ENCODE peak calls at places on chromosomes 5 and 9, in six cellular contexts. F is adrenal gland, D is progenitor cell of endocrine pancreas, J is prostate gland, P is neural crest cell, K is GM12864. Y is an unnamed sample.

GRCh38 chr5:77066823-77067442 is 20.2 kb downstream of the ZBED3 start:
- DNase-seq in J (no peak), K (no peak), F (no peak), D (no peak), P (no peak), Y (no peak)

GRCh38 chr5:16508730-16509531 is 43.3 kb upstream of the ZNF622 start:
- DNase-seq in P (no peak), F (no peak), D (no peak), J (peak), K (no peak), Y (no peak)

GRCh38 chr5:103098993-103099392 is 20.9 kb downstream of the GIN1 start:
- DNase-seq in J (no peak), P (no peak), F (no peak), K (no peak), D (no peak), Y (no peak)

GRCh38 chr5:154087260-154087659 is 48.5 kb downstream of the MFAP3 start:
- DNase-seq in P (no peak), F (no peak), J (no peak), D (no peak), K (no peak), Y (no peak)

GRCh38 chr5:79774171-79774854 is 84.7 kb downstream of the CMYA5 start:
- DNase-seq in D (peak), J (no peak), K (no peak), F (no peak), P (peak), Y (peak)

GRCh38 chr9:14322211-14323082 is 8.5 kb upstream of the NFIB start:
- DNase-seq in K (peak), P (peak), F (peak), J (peak), D (peak), Y (peak)

GRCh38 chr9:116288658-116289057 is 135.1 kb downstream of the PAPPA start:
- DNase-seq in K (no peak), D (no peak), P (no peak), F (no peak), J (no peak), Y (no peak)

GRCh38 chr9:81855538-81855937 is 72.7 kb upstream of the SPATA31D4 start:
- DNase-seq in K (no peak), D (no peak), P (no peak), J (no peak), F (no peak), Y (no peak)

GRCh38 chr9:5832093-5832542 is 799 bp downstream of the ERMP1 start:
- DNase-seq in D (no peak), F (no peak), K (peak), P (no peak), J (no peak), Y (peak)

GRCh38 chr5:147882586-147883313 is 4.2 kb downstream of the SCGB3A2 start:
- DNase-seq in J (no peak), D (no peak), F (no peak), P (no peak), K (no peak), Y (no peak)

GRCh38 chr5:79448336-79448735 is 65.6 kb downstream of the HOMER1 start:
- DNase-seq in K (no peak), J (no peak), P (no peak), D (no peak), F (no peak), Y (no peak)

GRCh38 chr5:111948517-111948916 is 191.5 kb upstream of the NREP start:
- DNase-seq in P (no peak), F (no peak), D (no peak), K (no peak), J (no peak), Y (no peak)

GRCh38 chr5:33936004-33936380 is 194 bp upstream of the RXFP3 start:
- DNase-seq in P (peak), J (peak), K (no peak), F (peak), D (peak), Y (peak)

GRCh38 chr5:140175367-140176027 is 509 bp downstream of the CYSTM1 start:
- DNase-seq in F (peak), J (peak), D (peak), P (peak), K (no peak), Y (peak)

GRCh38 chr9:134461436-134461982 is 135.3 kb downstream of the RXRA start:
- DNase-seq in F (no peak), D (no peak), K (no peak), J (no peak), P (no peak), Y (no peak)

GRCh38 chr9:7802666-7803065 is 3.1 kb upstream of the DMAC1 start:
- DNase-seq in P (no peak), D (no peak), K (no peak), F (no peak), J (no peak), Y (no peak)

GRCh38 chr5:171863928-171864327 is 78.3 kb downstream of the SMIM23 start:
- DNase-seq in J (no peak), D (no peak), F (no peak), K (no peak), P (no peak), Y (no peak)

GRCh38 chr5:64144429-64145215 is 21.0 kb upstream of the RNF180 start:
- DNase-seq in K (no peak), F (no peak), J (no peak), P (no peak), D (no peak), Y (no peak)

GRCh38 chr5:963673-964531 is 44.7 kb upstream of the NKD2 start:
- DNase-seq in P (no peak), D (no peak), J (no peak), K (no peak), F (no peak), Y (peak)

GRCh38 chr5:72908666-72909065 is 47.2 kb upstream of the FCHO2 start:
- DNase-seq in D (no peak), J (no peak), P (no peak), K (no peak), F (no peak), Y (no peak)

DNA sequence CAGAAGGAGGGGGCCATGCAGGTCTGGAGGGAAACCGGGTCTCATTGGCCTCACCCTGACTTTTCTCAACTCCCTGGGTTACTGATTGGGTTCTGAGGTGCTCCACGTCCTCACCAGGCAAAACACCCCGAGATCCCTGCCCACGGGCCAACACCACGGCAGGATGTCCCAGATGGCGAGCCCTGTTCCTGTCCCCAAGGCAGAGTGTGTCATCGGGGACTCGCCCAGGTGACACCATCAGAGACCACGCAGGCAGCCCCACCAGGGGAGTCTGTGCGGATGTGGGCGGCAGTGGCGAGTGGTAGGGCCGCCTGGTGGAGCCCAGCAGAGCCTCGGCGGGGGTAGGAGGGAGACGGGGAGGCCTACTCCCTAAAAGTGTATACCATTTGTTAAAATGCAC is 59.0 kb upstream of the UBAC1 start:
- DNase-seq in P (no peak), K (no peak), F (no peak), J (no peak), D (no peak), Y (no peak)
- TF ChIP-seq CTCF in P (no peak), K (no peak), F (no peak), J (no peak), D (no peak), Y (no peak)

GRCh38 chr9:129501771-129502324 is 119.1 kb downstream of the C9orf50 start:
- DNase-seq in D (no peak), K (no peak), P (no peak), J (no peak), F (no peak), Y (no peak)

GRCh38 chr9:129505270-129505881 is 115.5 kb downstream of the C9orf50 start:
- DNase-seq in K (no peak), J (no peak), D (no peak), F (no peak), P (no peak), Y (no peak)

GRCh38 chr9:129506041-129506440 is 114.9 kb downstream of the C9orf50 start:
- DNase-seq in P (no peak), J (no peak), D (no peak), K (no peak), F (no peak), Y (no peak)

GRCh38 chr9:129506892-129507291 is 114.0 kb downstream of the C9orf50 start:
- DNase-seq in J (no peak), P (no peak), K (no peak), D (no peak), F (no peak), Y (no peak)

GRCh38 chr9:129504404-129504803 is 116.5 kb downstream of the C9orf50 start:
- DNase-seq in P (no peak), D (no peak), K (no peak), F (no peak), J (no peak), Y (no peak)
- TF ChIP-seq CTCF in P (no peak), D (no peak), K (no peak), F (no peak), J (no peak), Y (no peak)

GRCh38 chr9:129145841-129146292 is 32.2 kb downstream of the IER5L start:
- DNase-seq in K (no peak), F (no peak), J (no peak), P (no peak), D (no peak), Y (no peak)
- TF ChIP-seq CTCF in K (no peak), F (no peak), J (no peak), P (no peak), D (no peak), Y (no peak)

DNA sequence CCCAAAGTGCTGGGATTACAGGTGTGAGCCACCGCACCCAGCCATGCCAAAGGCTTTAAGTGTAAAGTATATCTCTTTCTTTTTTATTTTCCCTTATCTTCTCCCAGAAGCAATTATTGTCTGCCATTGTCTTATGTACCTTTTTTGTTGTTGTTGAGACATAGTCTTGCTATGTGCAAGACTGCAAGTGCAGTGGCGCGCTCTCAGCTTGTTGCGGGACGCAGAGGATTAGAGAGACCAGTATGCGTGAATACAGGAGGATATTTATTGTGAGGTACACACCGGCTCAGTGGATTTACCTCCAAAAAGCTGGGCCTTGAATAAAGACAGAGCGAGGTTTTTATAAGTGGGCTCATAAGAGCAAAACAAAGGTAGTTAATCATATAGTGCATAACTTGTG is 11.8 kb downstream of the TMEM38B start:
- DNase-seq in K (no peak), F (no peak), J (no peak), P (no peak), D (no peak), Y (no peak)
- TF ChIP-seq CTCF in K (no peak), F (no peak), J (no peak), P (no peak), D (no peak), Y (no peak)

GRCh38 chr5:55877655-55878054 is 26.5 kb downstream of the IL31RA start:
- DNase-seq in D (no peak), K (no peak), F (no peak), P (no peak), J (no peak), Y (no peak)
- TF ChIP-seq CTCF in D (no peak), K (no peak), F (no peak), P (no peak), J (no peak), Y (no peak)

GRCh38 chr5:21823076-21823574 is 1030.0 kb downstream of the CDH12 start:
- DNase-seq in J (no peak), K (no peak), P (no peak), F (no peak), D (no peak), Y (no peak)

GRCh38 chr5:21820527-21820926 is 1032.6 kb downstream of the CDH12 start:
- DNase-seq in F (no peak), D (no peak), J (no peak), P (no peak), K (no peak), Y (no peak)

GRCh38 chr5:21823588-21823987 is 1029.6 kb downstream of the CDH12 start:
- DNase-seq in D (no peak), P (no peak), K (no peak), F (no peak), J (no peak), Y (no peak)

GRCh38 chr5:21817668-21818419 is 1035.3 kb downstream of the CDH12 start:
- DNase-seq in P (no peak), K (no peak), J (no peak), D (no peak), F (no peak), Y (no peak)
- TF ChIP-seq CTCF in P (peak), K (no peak), J (no peak), D (peak), F (peak), Y (no peak)

GRCh38 chr9:86201474-86202337 is 57.8 kb downstream of the C9orf153 start:
- DNase-seq in P (no peak), J (no peak), D (no peak), F (no peak), K (no peak), Y (no peak)

GRCh38 chr9:86200599-86201162 is 58.8 kb downstream of the C9orf153 start:
- DNase-seq in F (no peak), D (no peak), J (no peak), K (no peak), P (no peak), Y (no peak)

GRCh38 chr9:86207193-86207592 is 52.3 kb downstream of the C9orf153 start:
- DNase-seq in K (no peak), F (no peak), D (no peak), J (no peak), P (no peak), Y (no peak)

DNA sequence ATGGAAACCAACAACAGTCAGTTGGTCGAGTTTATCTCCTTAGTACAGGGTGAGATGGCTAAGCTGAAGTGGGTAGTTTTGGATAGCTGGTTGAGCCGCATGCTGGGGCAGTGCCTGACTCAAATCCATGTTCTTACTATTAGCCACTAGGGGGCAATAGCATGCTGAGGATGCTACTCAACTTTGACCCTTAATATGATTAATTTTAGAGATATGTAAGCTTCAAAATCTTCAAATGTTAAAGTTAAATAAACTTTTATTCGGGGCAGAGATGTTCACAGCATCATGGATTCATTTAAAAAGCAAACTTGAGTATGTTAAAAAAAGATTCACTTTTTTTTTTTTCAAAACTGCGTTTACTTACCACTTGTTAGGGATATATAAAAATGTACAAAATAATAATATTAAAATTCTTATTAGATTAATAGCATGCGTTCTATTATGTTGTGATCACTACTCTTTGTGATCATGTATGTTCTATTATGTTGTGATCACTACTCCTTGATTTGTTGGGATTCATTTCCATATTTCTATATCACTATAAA is 57.0 kb downstream of the C9orf153 start:
- DNase-seq in D (no peak), P (no peak), F (no peak), J (no peak), K (peak), Y (peak)
- TF ChIP-seq CTCF in D (peak), P (peak), F (peak), J (peak), K (peak), Y (peak)

GRCh38 chr5:135569755-135570452 is 8.9 kb downstream of the CXCL14 start:
- DNase-seq in P (peak), K (no peak), F (no peak), J (no peak), D (peak), Y (no peak)
- TF ChIP-seq CTCF in P (peak), K (peak), F (peak), J (no peak), D (peak), Y (peak)

GRCh38 chr5:150487199-150488061 is 20.5 kb upstream of the NDST1 start:
- DNase-seq in K (no peak), J (peak), P (no peak), F (no peak), D (no peak), Y (peak)
- TF ChIP-seq CTCF in K (peak), J (peak), P (no peak), F (peak), D (peak), Y (peak)